ENCODE peak calls at places on chromosomes 16 and 17, in five cellular contexts. M, W, H, Y and Q are unnamed samples.

GRCh38 chr16:3498988-3499387 is 1.8 kb upstream of the CLUAP1 start:
- DNase-seq in M (no peak), W (no peak), H (no peak), Y (no peak), Q (no peak)

GRCh38 chr16:3503513-3503912 is 2.7 kb downstream of the CLUAP1 start:
- DNase-seq in M (no peak), W (no peak), H (no peak), Y (no peak), Q (no peak)

GRCh38 chr16:84199861-84200260 is 8.9 kb downstream of the ADAD2 start:
- DNase-seq in M (no peak), W (no peak), H (no peak), Y (no peak), Q (peak)

GRCh38 chr16:46833465-46833810 is 2.5 kb upstream of the C16orf87 start:
- DNase-seq in M (no peak), W (peak), H (no peak), Y (no peak), Q (no peak)

GRCh38 chr16:22397459-22397858 is 23.0 kb upstream of the CDR2 start:
- DNase-seq in M (no peak), W (peak), H (no peak), Y (peak), Q (peak)

GRCh38 chr16:50102046-50102756 is 36.4 kb downstream of the HEATR3 start:
- DNase-seq in M (no peak), W (peak), H (no peak), Y (peak), Q (peak)

GRCh38 chr17:7016886-7017826 is 4.7 kb downstream of the RNASEK start:
- DNase-seq in M (no peak), W (no peak), H (no peak), Y (no peak), Q (no peak)

GRCh38 chr16:2827481-2827790 is 2.7 kb upstream of the ZG16B start:
- DNase-seq in M (no peak), W (no peak), H (no peak), Y (no peak), Q (no peak)

GRCh38 chr16:66898207-66898606 is 17.9 kb downstream of the PDP2 start:
- DNase-seq in M (no peak), W (peak), H (no peak), Y (peak), Q (no peak)

GRCh38 chr17:38912221-38912813 is 13.1 kb upstream of the LASP1NB start:
- DNase-seq in M (no peak), W (no peak), H (no peak), Y (no peak), Q (no peak)

GRCh38 chr17:9470171-9470570 is 105.4 kb downstream of the STX8 start:
- DNase-seq in M (no peak), W (no peak), H (no peak), Y (peak), Q (no peak)

GRCh38 chr17:65772989-65773388 is 211.5 kb upstream of the AXIN2 start:
- DNase-seq in M (no peak), W (no peak), H (no peak), Y (no peak), Q (no peak)

GRCh38 chr17:43880420-43880991 is 26.8 kb downstream of the MPP2 start:
- DNase-seq in M (peak), W (no peak), H (peak), Y (peak), Q (peak)

GRCh38 chr17:79721993-79722671 is 8.6 kb upstream of the ENPP7 start:
- DNase-seq in M (peak), W (no peak), H (no peak), Y (no peak), Q (no peak)
- H4K8ac ChIP-seq in M (no peak), W (no peak), H (no peak), Y (no peak), Q (no peak)

GRCh38 chr17:82492647-82493516 is 26.6 kb upstream of the FOXK2 start:
- DNase-seq in M (no peak), W (peak), H (no peak), Y (peak), Q (no peak)

GRCh38 chr17:82491533-82491932 is 28.0 kb upstream of the FOXK2 start:
- DNase-seq in M (no peak), W (no peak), H (no peak), Y (no peak), Q (no peak)

GRCh38 chr17:82490512-82491195 is 28.9 kb upstream of the FOXK2 start:
- DNase-seq in M (no peak), W (no peak), H (no peak), Y (no peak), Q (no peak)

GRCh38 chr17:82489851-82490511 is 29.6 kb upstream of the FOXK2 start:
- DNase-seq in M (no peak), W (no peak), H (no peak), Y (no peak), Q (peak)

DNA sequence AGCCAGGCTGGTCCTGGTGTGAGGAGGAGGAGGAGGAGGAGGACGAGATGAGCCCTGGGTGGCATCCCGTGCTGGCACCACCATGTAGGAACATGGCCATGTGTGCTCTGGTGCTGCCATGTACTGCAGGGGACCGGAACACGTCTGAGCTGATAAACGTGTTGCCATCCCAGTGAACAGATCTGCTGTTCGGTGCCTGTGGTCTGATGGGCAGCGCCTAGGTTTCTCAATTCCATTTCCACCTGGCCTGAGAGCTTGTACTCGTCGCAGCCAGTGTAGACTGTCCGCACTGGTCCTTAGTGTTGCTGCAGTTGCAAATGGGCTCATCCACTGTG is 28.4 kb upstream of the FOXK2 start:
- DNase-seq in M (no peak), W (no peak), H (no peak), Y (no peak), Q (no peak)
- H4K8ac ChIP-seq in M (no peak), W (no peak), H (no peak), Y (no peak), Q (no peak)

GRCh38 chr16:57310801-57311200 is 26.3 kb upstream of the PLLP start:
- DNase-seq in M (no peak), W (no peak), H (no peak), Y (no peak), Q (no peak)

GRCh38 chr16:57313509-57313908 is 29.0 kb upstream of the PLLP start:
- DNase-seq in M (no peak), W (no peak), H (no peak), Y (no peak), Q (no peak)

GRCh38 chr16:57316390-57317017 is 32.0 kb upstream of the PLLP start:
- DNase-seq in M (peak), W (peak), H (no peak), Y (peak), Q (no peak)

GRCh38 chr16:57315401-57315800 is 30.9 kb upstream of the PLLP start:
- DNase-seq in M (no peak), W (no peak), H (no peak), Y (no peak), Q (no peak)

GRCh38 chr16:57314161-57314785 is 29.8 kb upstream of the PLLP start:
- DNase-seq in M (no peak), W (no peak), H (no peak), Y (peak), Q (peak)
- H4K8ac ChIP-seq in M (no peak), W (no peak), H (no peak), Y (no peak), Q (no peak)

GRCh38 chr16:55479560-55480197 is 681 bp downstream of the MMP2 start:
- DNase-seq in M (peak), W (no peak), H (peak), Y (peak), Q (no peak)
- H4K8ac ChIP-seq in M (no peak), W (peak), H (peak), Y (peak), Q (peak)